ENCODE peak calls at places on chromosomes 7 and 10, in seven cellular contexts. B is Panc1, I is left lung, Q is A549, L is kidney epithelial cell, C is AG09309, X is AG04450. N is an unnamed sample.

GRCh38 chr10:14548474-14548873 is 217.8 kb upstream of the FRMD4A start:
- DNase-seq in X (no peak), Q (no peak), L (no peak), C (no peak), B (no peak), I (no peak), N (no peak)

GRCh38 chr10:13816195-13816926 is 229.6 kb downstream of the PRPF18 start:
- DNase-seq in I (no peak), Q (no peak), L (no peak), C (peak), B (no peak), X (peak), N (no peak)

GRCh38 chr10:92284112-92284704 is 6.7 kb downstream of the CPEB3 start:
- DNase-seq in Q (no peak), I (no peak), L (no peak), C (no peak), X (no peak), B (no peak), N (no peak)

GRCh38 chr7:4158406-4158805 is 523.7 kb upstream of the FOXK1 start:
- DNase-seq in Q (no peak), L (no peak), I (no peak), B (no peak), C (no peak), X (no peak), N (no peak)

GRCh38 chr7:16644987-16645592 is 464 bp downstream of the ANKMY2 start:
- DNase-seq in B (no peak), C (no peak), L (no peak), X (no peak), I (peak), Q (no peak), N (no peak)

GRCh38 chr7:156614434-156615264 is 25.9 kb upstream of the RNF32 start:
- DNase-seq in L (no peak), B (no peak), Q (no peak), I (no peak), C (no peak), X (no peak), N (no peak)

GRCh38 chr10:125002423-125003145 is 60.7 kb downstream of the ZRANB1 start:
- DNase-seq in B (no peak), L (no peak), Q (no peak), C (no peak), I (peak), X (no peak), N (no peak)

GRCh38 chr7:158428842-158429753 is 158.5 kb downstream of the PTPRN2 start:
- DNase-seq in I (no peak), C (no peak), Q (no peak), B (no peak), X (no peak), L (no peak), N (no peak)

GRCh38 chr7:822692-823276 is 9.5 kb upstream of the SUN1 start:
- DNase-seq in Q (no peak), C (no peak), L (no peak), I (peak), B (no peak), X (no peak), N (no peak)

GRCh38 chr7:104973909-104974415 is 40.0 kb upstream of the KMT2E start:
- DNase-seq in Q (no peak), I (no peak), X (no peak), B (no peak), C (peak), L (no peak), N (no peak)

GRCh38 chr10:61076572-61077114 is 132.7 kb upstream of the RHOBTB1 start:
- DNase-seq in X (no peak), C (no peak), L (no peak), Q (no peak), B (no peak), I (no peak), N (no peak)

DNA sequence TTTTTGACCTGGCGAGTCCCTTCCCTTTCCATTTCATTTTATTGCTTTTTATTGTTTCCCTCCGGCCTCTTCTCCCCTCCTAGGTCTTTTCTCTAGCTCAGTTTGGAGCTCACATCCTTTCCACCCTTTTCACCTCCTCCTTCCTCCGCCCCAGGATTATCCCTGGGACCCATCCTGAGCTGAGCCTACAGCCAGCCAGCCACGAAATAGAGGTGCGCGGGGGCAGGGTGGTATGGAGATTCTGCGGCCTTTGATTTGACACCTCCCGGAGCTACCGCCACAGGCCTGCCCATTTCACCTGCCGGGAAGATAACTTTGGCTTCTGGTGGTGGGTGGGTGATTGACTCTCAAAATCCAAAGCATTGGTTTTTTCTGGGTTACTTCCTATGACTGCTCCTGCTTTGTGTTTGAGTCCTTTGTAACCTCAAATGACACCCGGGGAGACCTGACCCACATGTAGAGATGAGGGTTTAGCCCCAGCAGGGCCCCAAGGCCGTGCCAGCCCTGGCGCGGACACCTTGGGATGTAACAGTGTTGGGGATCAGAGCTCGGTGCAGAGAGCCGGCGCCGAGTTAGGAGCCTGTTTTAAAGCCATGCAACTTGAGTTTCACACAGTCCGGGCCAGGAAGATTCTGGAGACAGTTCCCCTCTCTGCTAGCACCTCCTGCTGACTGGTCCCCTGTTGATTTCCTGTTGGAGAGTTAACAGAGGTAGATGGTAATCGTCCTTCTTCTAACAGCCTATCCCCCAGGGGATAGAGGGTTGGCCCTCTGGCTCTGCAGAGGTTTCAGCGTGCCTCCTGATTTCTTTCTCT is 1.5 kb downstream of the DUSP5 start:
- DNase-seq in X (peak), C (no peak), B (no peak), I (no peak), L (no peak), Q (peak), N (no peak)
- TF ChIP-seq CTCF in X (peak), C (peak), B (peak), I (no peak), L (peak), Q (peak), N (no peak)

GRCh38 chr10:83273035-83273434 is 866.3 kb upstream of the GHITM start:
- DNase-seq in I (no peak), C (no peak), Q (no peak), B (no peak), X (no peak), L (no peak), N (no peak)
- TF ChIP-seq CTCF in I (no peak), C (peak), Q (no peak), B (no peak), X (no peak), L (peak), N (no peak)

GRCh38 chr7:82566752-82567151 is 123.2 kb upstream of the CACNA2D1 start:
- DNase-seq in L (no peak), I (no peak), B (no peak), X (no peak), C (no peak), Q (no peak), N (no peak)

GRCh38 chr7:82567841-82568240 is 124.3 kb upstream of the CACNA2D1 start:
- DNase-seq in L (no peak), C (no peak), I (no peak), B (no peak), Q (no peak), X (no peak), N (no peak)

GRCh38 chr7:82567356-82567755 is 123.8 kb upstream of the CACNA2D1 start:
- DNase-seq in Q (no peak), C (no peak), L (no peak), X (no peak), I (no peak), B (no peak), N (no peak)

GRCh38 chr7:82572195-82572880 is 128.8 kb upstream of the CACNA2D1 start:
- DNase-seq in C (peak), L (peak), I (no peak), X (peak), B (peak), Q (peak), N (peak)
- TF ChIP-seq CTCF in C (peak), L (peak), I (peak), X (peak), B (peak), Q (peak), N (peak)

GRCh38 chr7:36564500-36564899 is 159.8 kb downstream of the AOAH start:
- DNase-seq in Q (no peak), C (no peak), I (no peak), X (no peak), L (no peak), B (no peak), N (no peak)
- TF ChIP-seq CTCF in Q (no peak), C (no peak), I (no peak), X (no peak), L (no peak), B (no peak), N (no peak)

GRCh38 chr7:22660732-22661131 is 66.3 kb upstream of the IL6 start:
- DNase-seq in C (no peak), Q (peak), B (no peak), L (no peak), X (no peak), I (no peak), N (no peak)
- TF ChIP-seq CTCF in C (no peak), Q (no peak), B (peak), L (peak), X (no peak), I (no peak), N (no peak)

GRCh38 chr7:100358027-100358856 is at the start of gene PILRB:
- DNase-seq in C (no peak), X (no peak), Q (no peak), L (no peak), I (peak), B (no peak), N (no peak)

GRCh38 chr7:100363098-100363497 is 5.2 kb downstream of the PILRB start:
- DNase-seq in C (no peak), X (no peak), Q (no peak), B (no peak), I (no peak), L (no peak), N (no peak)

GRCh38 chr7:100358857-100359212 is 918 bp downstream of the PILRB start:
- DNase-seq in C (no peak), Q (no peak), B (no peak), I (no peak), X (no peak), L (no peak), N (no peak)

GRCh38 chr7:100357131-100357561 is 771 bp upstream of the PILRB start:
- DNase-seq in B (no peak), X (no peak), Q (no peak), I (peak), L (no peak), C (no peak), N (no peak)

GRCh38 chr7:100360102-100360607 is 2.2 kb downstream of the PILRB start:
- DNase-seq in B (no peak), L (no peak), X (no peak), I (no peak), C (no peak), Q (no peak), N (no peak)
- TF ChIP-seq CTCF in B (no peak), L (no peak), X (no peak), I (no peak), C (no peak), Q (no peak), N (no peak)

GRCh38 chr7:143979359-143979758 is 20.8 kb upstream of the OR6B1 start:
- DNase-seq in L (peak), I (no peak), C (peak), Q (peak), X (no peak), B (peak), N (no peak)

GRCh38 chr7:143973870-143974446 is 19.3 kb downstream of the OR2F1 start:
- DNase-seq in L (no peak), X (no peak), Q (no peak), B (no peak), I (no peak), C (no peak), N (no peak)

GRCh38 chr7:143974457-143974856 is 19.8 kb downstream of the OR2F1 start:
- DNase-seq in L (no peak), X (no peak), B (no peak), C (peak), I (no peak), Q (peak), N (no peak)

GRCh38 chr7:143978585-143978984 is 21.5 kb upstream of the OR6B1 start:
- DNase-seq in X (no peak), Q (no peak), C (no peak), I (no peak), L (no peak), B (no peak), N (no peak)

GRCh38 chr7:143975617-143976016 is 21.0 kb downstream of the OR2F1 start:
- DNase-seq in L (no peak), Q (peak), B (no peak), C (no peak), I (no peak), X (no peak), N (no peak)
- TF ChIP-seq CTCF in L (no peak), Q (no peak), B (no peak), C (no peak), I (no peak), X (no peak), N (no peak)

GRCh38 chr10:106955133-106955532 is 209.4 kb downstream of the SORCS1 start:
- DNase-seq in I (peak), L (no peak), B (no peak), C (no peak), Q (no peak), X (no peak), N (no peak)
- TF ChIP-seq CTCF in I (no peak), L (no peak), B (no peak), C (no peak), Q (no peak), X (no peak), N (no peak)

DNA sequence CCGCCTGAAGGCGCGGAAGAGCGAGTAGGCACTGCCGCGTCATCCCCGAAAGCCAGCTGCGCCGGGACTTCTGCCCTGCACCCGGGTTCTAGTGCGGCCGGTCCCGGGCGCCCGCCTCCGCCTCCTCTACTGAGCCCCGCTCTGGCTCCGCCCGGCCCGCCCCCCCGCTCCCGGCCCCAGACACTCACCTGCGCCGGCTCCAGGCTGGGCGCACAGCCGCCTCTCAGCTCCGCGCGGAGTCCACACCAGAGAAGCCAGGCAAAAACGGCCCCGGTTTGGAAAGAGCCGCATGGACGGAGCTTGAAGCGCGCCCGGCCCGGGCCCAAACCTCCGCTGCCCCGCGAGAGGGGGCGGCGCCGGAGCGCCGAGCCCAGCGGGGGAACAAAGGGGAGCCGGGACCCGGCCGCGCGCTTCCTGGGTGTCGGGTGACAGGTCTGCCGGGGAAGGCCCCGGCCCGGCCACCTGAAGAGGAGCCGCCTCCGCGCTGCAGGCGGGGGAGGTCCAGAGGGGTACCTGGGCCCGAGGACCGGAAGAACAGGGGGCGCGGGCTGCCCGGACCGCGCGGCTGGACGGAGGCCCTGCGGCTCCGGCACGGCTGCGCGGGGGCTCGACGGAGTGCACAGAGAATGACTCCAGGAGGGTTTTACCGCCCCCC is 168.2 kb downstream of the NRF1 start:
- DNase-seq in B (no peak), X (no peak), C (no peak), L (no peak), Q (no peak), I (peak), N (peak)
- TF ChIP-seq CTCF in B (no peak), X (no peak), C (no peak), L (no peak), Q (no peak), I (no peak), N (no peak)

GRCh38 chr10:34905200-34905927 is 90.3 kb upstream of the PARD3 start:
- DNase-seq in L (no peak), Q (no peak), C (no peak), I (no peak), X (no peak), B (no peak), N (no peak)
- TF ChIP-seq CTCF in L (no peak), Q (no peak), C (no peak), I (no peak), X (no peak), B (no peak), N (no peak)

N was measured in activated B cell treated with CpG ODN at 0.5 μM for 24 hours.